ENCODE peak calls at places on chromosome 7, in nine cellular contexts. Q is HL-60, K is uterus, T is astrocyte of the cerebellum, Y is endothelial cell of umbilical vein, L is hepatocyte, X is HCT116, F is H7, O is WERI-Rb-1. A is an unnamed sample.

GRCh38 chr7:159115601-159116501 is 28.8 kb downstream of the VIPR2 start:
- DNase-seq in L (no peak), O (peak), K (no peak), Y (no peak), Q (no peak), T (no peak), X (no peak), F (peak), A (no peak)

GRCh38 chr7:94972296-94972695 is 64.9 kb downstream of the PPP1R9A start:
- DNase-seq in Q (no peak), T (peak), L (no peak), X (no peak), K (no peak), Y (peak), F (no peak), O (no peak), A (peak)

GRCh38 chr7:23915196-23915595 is 205.2 kb downstream of the STK31 start:
- DNase-seq in T (no peak), L (no peak), Q (no peak), F (no peak), X (no peak), O (no peak), K (no peak), Y (no peak), A (no peak)

GRCh38 chr7:47556511-47557180 is 25.3 kb downstream of the TNS3 start:
- DNase-seq in L (no peak), X (no peak), T (no peak), O (no peak), Y (no peak), Q (no peak), F (no peak), K (no peak), A (no peak)

GRCh38 chr7:127525866-127526456 is 59.4 kb downstream of the GCC1 start:
- DNase-seq in Y (no peak), K (no peak), Q (no peak), O (no peak), T (no peak), X (no peak), F (no peak), L (no peak), A (no peak)

GRCh38 chr7:27462575-27463270 is 200.0 kb downstream of the HIBADH start:
- DNase-seq in O (no peak), Q (no peak), L (no peak), X (no peak), F (no peak), K (peak), T (no peak), Y (no peak), A (no peak)

GRCh38 chr7:4010923-4011656 is 671.0 kb upstream of the FOXK1 start:
- DNase-seq in X (no peak), Q (no peak), F (no peak), Y (no peak), L (no peak), T (no peak), K (no peak), O (no peak), A (no peak)

GRCh38 chr7:113188396-113188795 is 70.0 kb upstream of the SMIM30 start:
- DNase-seq in X (no peak), Y (no peak), F (peak), K (no peak), T (no peak), L (no peak), O (no peak), Q (no peak), A (no peak)

GRCh38 chr7:74380720-74381119 is 73.0 kb upstream of the GTF2IRD1 start:
- DNase-seq in O (no peak), Y (no peak), T (no peak), F (peak), L (no peak), Q (peak), X (no peak), K (no peak), A (no peak)

GRCh38 chr7:115032986-115033385 is 111.1 kb downstream of the MDFIC start:
- DNase-seq in T (no peak), K (no peak), Q (no peak), Y (no peak), L (no peak), O (no peak), X (no peak), F (peak), A (no peak)

GRCh38 chr7:49631071-49631826 is 142.2 kb upstream of the VWC2 start:
- DNase-seq in Q (no peak), K (no peak), L (no peak), F (no peak), O (no peak), X (no peak), T (no peak), Y (no peak), A (no peak)

GRCh38 chr7:43721193-43721806 is 8.0 kb downstream of the COA1 start:
- DNase-seq in Y (peak), T (peak), X (no peak), F (no peak), L (peak), Q (no peak), O (no peak), K (no peak), A (peak)

GRCh38 chr7:30751257-30751650 is 681 bp upstream of the INMT start:
- DNase-seq in F (no peak), K (no peak), T (no peak), Y (no peak), Q (no peak), O (no peak), L (no peak), X (no peak), A (no peak)

DNA sequence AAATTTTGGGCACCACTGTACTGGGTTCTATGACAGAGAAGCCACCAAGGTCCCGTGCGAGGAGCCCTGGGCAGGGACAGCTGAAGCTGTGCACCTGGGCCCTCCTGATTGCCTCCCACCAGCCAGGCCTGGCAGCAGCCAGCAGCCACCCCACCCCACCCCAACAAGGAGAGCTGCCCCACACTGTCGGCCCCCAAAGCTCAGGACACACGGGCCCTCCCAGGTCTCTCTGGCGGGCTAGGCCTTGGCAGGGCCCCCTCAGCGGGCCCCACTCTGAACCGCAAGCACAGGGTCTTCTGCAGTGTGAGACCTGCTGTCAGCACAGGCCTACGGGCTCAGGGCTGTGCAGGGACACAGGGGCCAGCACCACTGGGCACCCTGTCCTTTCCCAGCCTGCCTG is 5.5 kb downstream of the GPR146 start:
- DNase-seq in K (no peak), T (no peak), L (no peak), F (no peak), Q (no peak), O (no peak), Y (no peak), X (no peak), A (no peak)
- H3K4me3 ChIP-seq in K (no peak), T (no peak), L (no peak), F (no peak), Q (no peak), O (no peak), Y (no peak), X (no peak), A (no peak)

GRCh38 chr7:141161550-141161949 is 87.7 kb downstream of the TMEM178B start:
- DNase-seq in Q (no peak), X (no peak), Y (no peak), F (no peak), T (no peak), O (no peak), L (no peak), K (no peak), A (no peak)

GRCh38 chr7:141161959-141162547 is 88.2 kb downstream of the TMEM178B start:
- DNase-seq in Y (no peak), K (no peak), T (no peak), Q (no peak), L (no peak), F (no peak), O (no peak), X (no peak), A (no peak)

GRCh38 chr7:141167376-141167964 is 93.6 kb downstream of the TMEM178B start:
- DNase-seq in O (no peak), T (no peak), Q (no peak), L (no peak), Y (no peak), X (no peak), K (no peak), F (no peak), A (no peak)
- H3K4me3 ChIP-seq in O (no peak), T (no peak), Q (no peak), L (no peak), Y (no peak), X (no peak), K (no peak), F (no peak), A (no peak)

DNA sequence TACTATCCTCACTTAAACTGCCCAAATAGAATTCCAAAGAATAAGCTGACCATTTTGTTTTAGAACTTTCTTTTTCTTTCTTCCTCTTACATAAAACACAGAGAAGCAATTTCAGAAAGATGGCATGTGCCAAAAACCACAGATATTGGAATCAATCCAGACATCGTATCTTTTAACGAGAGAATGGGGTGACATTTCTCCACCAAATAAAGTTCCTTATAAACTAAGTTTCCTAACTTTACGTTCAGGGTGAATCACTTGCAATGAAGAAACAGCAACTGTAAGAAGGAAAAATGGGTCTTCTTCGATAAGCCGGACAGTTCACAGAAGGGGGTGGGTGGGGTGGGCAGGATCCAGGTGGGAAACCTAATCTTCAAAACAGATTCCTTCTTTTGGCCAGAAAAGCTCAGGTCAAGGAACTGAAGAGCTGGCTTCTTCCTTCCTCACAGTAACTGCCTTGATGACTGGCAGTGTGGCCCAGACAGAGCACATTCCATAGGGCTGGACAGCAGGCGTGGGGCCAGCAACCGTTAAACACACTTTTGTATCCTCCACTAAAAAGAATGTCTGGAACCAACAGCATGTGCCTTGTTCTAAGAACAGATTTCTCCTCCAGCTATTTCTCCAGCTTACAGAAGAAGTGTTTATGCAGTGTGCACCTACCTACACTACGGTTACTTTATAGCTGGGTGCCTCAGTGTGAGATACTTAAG is 31.5 kb downstream of the CREB3L2 start:
- DNase-seq in L (peak), K (peak), F (no peak), Q (no peak), T (peak), Y (peak), O (no peak), X (no peak), A (peak)
- H3K4me3 ChIP-seq in L (no peak), K (no peak), F (no peak), Q (no peak), T (no peak), Y (no peak), O (no peak), X (no peak), A (no peak)

DNA sequence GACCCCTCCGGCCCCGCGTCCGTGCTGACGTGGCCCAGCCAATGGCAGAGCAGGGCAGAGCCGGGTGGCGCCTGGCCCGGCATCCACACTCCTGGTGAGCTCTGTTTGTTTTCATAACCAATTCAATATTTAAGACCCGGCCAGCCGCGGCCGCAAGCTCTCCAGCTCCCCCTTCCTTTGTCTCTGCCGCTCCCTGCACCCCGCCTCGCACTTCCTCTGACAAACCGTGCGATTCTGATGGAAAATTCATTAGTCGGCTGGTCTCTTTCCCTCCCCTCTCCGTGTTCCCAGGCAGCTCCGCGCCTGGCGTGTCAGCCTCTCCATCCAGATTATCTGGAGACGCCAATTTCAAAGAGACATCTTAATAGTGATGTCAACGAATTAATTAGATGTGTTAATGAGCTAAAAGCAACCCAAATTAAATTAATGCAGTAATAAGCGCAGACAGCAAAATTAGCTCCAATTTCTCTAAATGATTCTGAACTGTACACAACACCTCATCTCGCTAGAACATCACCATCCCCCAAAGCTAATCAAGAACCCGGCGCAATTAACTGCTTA is 55.3 kb downstream of the MICALL2 start:
- DNase-seq in K (no peak), O (no peak), F (peak), Y (peak), T (peak), L (peak), Q (no peak), X (no peak), A (peak)
- H3K4me3 ChIP-seq in K (no peak), O (no peak), F (peak), Y (no peak), T (no peak), L (no peak), Q (no peak), X (no peak), A (no peak)

GRCh38 chr7:151897951-151898686 is 21.2 kb upstream of the PRKAG2 start:
- DNase-seq in X (no peak), O (peak), Y (no peak), L (no peak), Q (no peak), F (no peak), K (no peak), T (no peak), A (no peak)

GRCh38 chr7:151896486-151896885 is 19.6 kb upstream of the PRKAG2 start:
- DNase-seq in Y (no peak), T (no peak), O (peak), X (no peak), L (no peak), K (no peak), Q (no peak), F (peak), A (no peak)

GRCh38 chr7:151895008-151895661 is 18.2 kb upstream of the PRKAG2 start:
- DNase-seq in T (no peak), L (no peak), O (peak), Y (no peak), F (peak), K (no peak), Q (no peak), X (no peak), A (no peak)

GRCh38 chr7:151895695-151896485 is 19.0 kb upstream of the PRKAG2 start:
- DNase-seq in Y (no peak), O (peak), K (no peak), F (peak), L (no peak), Q (no peak), T (no peak), X (no peak), A (no peak)

DNA sequence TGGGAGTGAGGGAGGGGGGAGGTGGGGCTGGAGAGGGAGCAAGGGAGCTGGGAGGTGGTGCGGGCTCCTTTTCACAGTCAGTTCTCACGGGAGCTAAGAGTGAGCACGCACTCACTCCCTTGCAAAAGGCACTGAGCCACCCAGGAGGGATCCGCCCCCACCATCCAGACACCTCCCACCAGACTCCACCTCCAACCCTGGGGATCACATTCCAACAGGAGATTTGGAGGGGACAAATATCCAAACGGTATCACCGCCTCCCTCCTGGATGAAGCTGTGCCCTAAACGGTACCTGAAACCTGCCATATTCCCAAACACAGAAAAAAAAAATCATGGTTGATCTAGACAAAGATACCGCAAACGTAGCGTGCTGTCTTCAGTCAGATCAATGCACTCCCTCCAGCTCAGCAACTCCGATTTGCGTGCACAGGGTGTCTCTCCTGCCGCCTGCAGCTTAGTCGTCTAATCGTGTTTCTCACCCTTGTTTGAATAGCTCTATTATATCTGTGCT is 20.3 kb upstream of the PRKAG2 start:
- DNase-seq in Q (no peak), F (peak), K (no peak), Y (no peak), T (no peak), X (no peak), O (peak), L (peak), A (no peak)
- H3K4me3 ChIP-seq in Q (no peak), F (peak), K (no peak), Y (no peak), T (no peak), X (peak), O (no peak), L (no peak), A (no peak)

GRCh38 chr7:100584677-100585510 is 1.0 kb downstream of the LRCH4 start:
- DNase-seq in X (no peak), L (peak), T (no peak), Y (peak), Q (no peak), K (peak), F (peak), O (peak), A (peak)

GRCh38 chr7:100583132-100584045 is 2.5 kb downstream of the LRCH4 start:
- DNase-seq in T (no peak), Q (peak), X (no peak), L (peak), K (no peak), F (no peak), O (no peak), Y (peak), A (peak)

GRCh38 chr7:100585511-100586265 is at the start of gene LRCH4:
- DNase-seq in Q (no peak), Y (no peak), X (no peak), O (peak), L (peak), T (no peak), F (peak), K (no peak), A (no peak)

GRCh38 chr7:100582650-100583049 is 3.3 kb downstream of the LRCH4 start:
- DNase-seq in X (no peak), F (no peak), T (no peak), Y (no peak), K (no peak), Q (no peak), L (no peak), O (no peak), A (no peak)

GRCh38 chr7:100584046-100584676 is 1.8 kb downstream of the LRCH4 start:
- DNase-seq in K (no peak), O (no peak), Y (no peak), X (no peak), T (no peak), Q (no peak), L (peak), F (no peak), A (no peak)
- H3K4me3 ChIP-seq in K (peak), O (peak), Y (no peak), X (peak), T (peak), Q (peak), L (peak), F (peak), A (peak)

GRCh38 chr7:155950898-155951553 is 138.8 kb upstream of the SHH start:
- DNase-seq in Q (no peak), K (no peak), O (no peak), X (no peak), Y (peak), L (no peak), T (no peak), F (no peak), A (no peak)
- H3K4me3 ChIP-seq in Q (no peak), K (no peak), O (no peak), X (no peak), Y (no peak), L (no peak), T (no peak), F (no peak), A (no peak)

GRCh38 chr7:50783304-50783703 is 608 bp upstream of the GRB10 start:
- DNase-seq in K (no peak), L (no peak), T (no peak), Q (no peak), Y (no peak), X (no peak), O (no peak), F (no peak), A (no peak)
- H3K4me3 ChIP-seq in K (peak), L (no peak), T (peak), Q (no peak), Y (no peak), X (no peak), O (no peak), F (peak), A (peak)

GRCh38 chr7:107661081-107661864 is 645 bp downstream of the SLC26A4 start:
- DNase-seq in L (peak), T (no peak), O (peak), Y (peak), X (no peak), K (peak), F (peak), Q (no peak), A (peak)
- H3K4me3 ChIP-seq in L (peak), T (peak), O (peak), Y (peak), X (no peak), K (peak), F (peak), Q (peak), A (peak)

GRCh38 chr7:13826752-13827151 is 162.7 kb downstream of the ETV1 start:
- DNase-seq in O (no peak), Y (no peak), F (no peak), X (no peak), T (no peak), K (no peak), L (no peak), Q (no peak), A (no peak)

GRCh38 chr7:13822678-13823077 is 166.8 kb downstream of the ETV1 start:
- DNase-seq in T (no peak), O (no peak), K (no peak), L (no peak), Y (no peak), Q (no peak), X (no peak), F (no peak), A (peak)

DNA sequence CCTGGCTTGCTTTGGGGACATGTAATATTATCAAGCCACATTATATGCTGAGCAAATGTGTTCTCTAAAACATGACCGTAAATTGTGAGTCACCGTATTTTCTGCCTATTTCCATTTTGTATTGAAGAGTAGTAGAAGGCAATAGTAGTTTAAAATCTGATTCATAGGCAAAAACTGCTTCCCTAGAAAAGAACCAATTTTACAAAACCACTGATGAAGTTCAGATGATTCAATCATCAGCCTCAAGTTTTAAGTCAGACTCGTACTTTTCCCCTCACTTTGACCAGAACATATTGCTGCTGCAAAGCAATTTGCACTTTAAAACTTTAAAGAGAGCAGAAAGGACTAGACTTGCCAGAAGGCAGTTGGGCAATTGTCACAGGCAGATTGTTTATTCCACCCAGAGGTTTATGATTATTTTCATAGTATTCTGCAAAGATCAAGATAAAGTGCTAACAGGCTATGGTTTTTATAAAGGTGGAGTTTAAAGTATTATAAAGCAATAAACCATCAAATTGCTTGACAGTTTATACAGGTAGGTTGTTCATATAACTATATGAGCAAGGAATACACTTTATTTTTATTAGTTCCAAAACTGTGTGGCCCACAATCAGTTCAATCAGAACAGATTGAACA is 168.2 kb downstream of the ETV1 start:
- DNase-seq in O (no peak), Q (no peak), T (peak), L (no peak), Y (no peak), K (no peak), F (no peak), X (no peak), A (peak)
- H3K4me3 ChIP-seq in O (no peak), Q (no peak), T (no peak), L (no peak), Y (no peak), K (no peak), F (no peak), X (no peak), A (no peak)